ENCODE peak calls at places on chromosomes 13 and 19, in five cellular contexts. U, X, D, R and E are unnamed samples.

GRCh38 chr19:6693056-6693471 is 23.1 kb upstream of the TNFSF14 start:
- DNase-seq in U (no peak), X (no peak), D (no peak), R (no peak), E (no peak)

GRCh38 chr19:16389848-16390247 is 65.2 kb downstream of the KLF2 start:
- DNase-seq in U (no peak), X (no peak), D (no peak), R (no peak), E (no peak)

GRCh38 chr13:110274687-110275086 is 32.3 kb downstream of the COL4A1 start:
- DNase-seq in U (no peak), X (no peak), D (peak), R (peak), E (no peak)

GRCh38 chr13:29849071-29849541 is 1.3 kb downstream of the UBL3 start:
- DNase-seq in U (peak), X (no peak), D (peak), R (no peak), E (peak)

GRCh38 chr13:102198418-102199322 is 203.2 kb downstream of the FGF14 start:
- DNase-seq in U (peak), X (no peak), D (no peak), R (no peak), E (no peak)

GRCh38 chr13:34405410-34405809 is 536.7 kb upstream of the NBEA start:
- DNase-seq in U (no peak), X (no peak), D (no peak), R (no peak), E (no peak)

GRCh38 chr19:31600731-31601295 is 251.6 kb upstream of the TSHZ3 start:
- DNase-seq in U (no peak), X (no peak), D (no peak), R (no peak), E (no peak)

GRCh38 chr19:42108527-42109389 is 23.5 kb downstream of the POU2F2 start:
- DNase-seq in U (peak), X (peak), D (peak), R (peak), E (peak)

GRCh38 chr19:8052464-8052859 is at the start of gene CCL25:
- DNase-seq in U (no peak), X (no peak), D (no peak), R (no peak), E (no peak)

GRCh38 chr19:14536926-14537692 is 7.7 kb downstream of the TECR start:
- DNase-seq in U (no peak), X (peak), D (peak), R (peak), E (peak)

GRCh38 chr13:51726446-51727185 is 77.3 kb downstream of the DHRS12 start:
- DNase-seq in U (peak), X (no peak), D (no peak), R (no peak), E (no peak)

GRCh38 chr13:100673376-100673830 is 1.2 kb downstream of the TMTC4 start:
- DNase-seq in U (no peak), X (no peak), D (peak), R (no peak), E (no peak)

GRCh38 chr13:48006396-48006795 is 5.3 kb upstream of the SUCLA2 start:
- DNase-seq in U (no peak), X (no peak), D (no peak), R (no peak), E (no peak)

GRCh38 chr13:78147905-78148304 is 229.3 kb upstream of the EDNRB start:
- DNase-seq in U (peak), X (no peak), D (no peak), R (no peak), E (no peak)

GRCh38 chr19:17323274-17323972 is 11.2 kb downstream of the ANO8 start:
- DNase-seq in U (no peak), X (no peak), D (no peak), R (no peak), E (no peak)

GRCh38 chr19:33071887-33072286 is 7.2 kb upstream of the RHPN2 start:
- DNase-seq in U (no peak), X (no peak), D (no peak), R (no peak), E (no peak)

GRCh38 chr19:27705896-27706295 is 1507.1 kb downstream of the UQCRFS1 start:
- DNase-seq in U (no peak), X (no peak), D (no peak), R (no peak), E (no peak)

GRCh38 chr13:95300625-95301134 is 571 bp downstream of the ABCC4 start:
- DNase-seq in U (peak), X (peak), D (peak), R (peak), E (peak)

GRCh38 chr13:39350461-39350881 is 252.5 kb downstream of the LHFPL6 start:
- DNase-seq in U (no peak), X (no peak), D (no peak), R (no peak), E (no peak)

GRCh38 chr19:8004723-8005513 is 523 bp downstream of the ELAVL1 start:
- DNase-seq in U (peak), X (no peak), D (no peak), R (no peak), E (peak)

GRCh38 chr19:8461891-8462290 is 17.1 kb downstream of the HNRNPM start:
- DNase-seq in U (no peak), X (no peak), D (no peak), R (no peak), E (no peak)

GRCh38 chr13:105074756-105075155 is 1460.7 kb downstream of the EFNB2 start:
- DNase-seq in U (no peak), X (no peak), D (no peak), R (no peak), E (no peak)

GRCh38 chr13:80235131-80235530 is 105.8 kb downstream of the SPRY2 start:
- DNase-seq in U (no peak), X (no peak), D (no peak), R (no peak), E (no peak)

GRCh38 chr13:76865109-76865508 is 21.1 kb downstream of the KCTD12 start:
- DNase-seq in U (no peak), X (no peak), D (no peak), R (no peak), E (no peak)

GRCh38 chr13:98142427-98143156 is at the start of gene FARP1:
- DNase-seq in U (peak), X (peak), D (peak), R (peak), E (peak)

GRCh38 chr13:24648983-24649684 is 31.1 kb upstream of the ATP12A start:
- DNase-seq in U (no peak), X (no peak), D (no peak), R (no peak), E (no peak)

GRCh38 chr13:108621421-108621820 is 8.0 kb upstream of the MYO16 start:
- DNase-seq in U (no peak), X (no peak), D (no peak), R (no peak), E (no peak)

GRCh38 chr13:48192536-48192935 is 40.5 kb upstream of the ITM2B start:
- DNase-seq in U (no peak), X (no peak), D (no peak), R (no peak), E (no peak)

GRCh38 chr13:112179995-112180394 is 113.0 kb downstream of the SOX1 start:
- DNase-seq in U (no peak), X (no peak), D (no peak), R (no peak), E (no peak)

GRCh38 chr19:16336571-16336970 is 11.9 kb downstream of the KLF2 start:
- DNase-seq in U (peak), X (no peak), D (no peak), R (no peak), E (no peak)

GRCh38 chr19:3178973-3179738 is 587 bp downstream of the S1PR4 start:
- DNase-seq in U (no peak), X (no peak), D (no peak), R (no peak), E (peak)

GRCh38 chr13:98353750-98354149 is 176.7 kb upstream of the RNF113B start:
- DNase-seq in U (peak), X (no peak), D (no peak), R (no peak), E (no peak)

GRCh38 chr19:43639507-43640423 is at the start of gene CADM4:
- DNase-seq in U (no peak), X (no peak), D (peak), R (peak), E (peak)

GRCh38 chr13:102707465-102707864 is 12.6 kb upstream of the METTL21C start:
- DNase-seq in U (peak), X (peak), D (no peak), R (no peak), E (no peak)

GRCh38 chr19:10544753-10545251 is 1.1 kb downstream of the ATG4D start:
- DNase-seq in U (no peak), X (no peak), D (peak), R (no peak), E (peak)

GRCh38 chr13:79673310-79673992 is 192.5 kb downstream of the NDFIP2 start:
- DNase-seq in U (no peak), X (no peak), D (no peak), R (no peak), E (no peak)

GRCh38 chr13:31234729-31235128 is 35.0 kb downstream of the B3GLCT start:
- DNase-seq in U (no peak), X (peak), D (no peak), R (no peak), E (peak)

GRCh38 chr13:95327190-95327589 is 25.9 kb upstream of the ABCC4 start:
- DNase-seq in U (no peak), X (no peak), D (no peak), R (no peak), E (no peak)

GRCh38 chr13:30049692-30050091 is 199.3 kb upstream of the UBL3 start:
- DNase-seq in U (no peak), X (no peak), D (no peak), R (no peak), E (peak)

GRCh38 chr13:107883561-107884175 is 331.7 kb downstream of the LIG4 start:
- DNase-seq in U (peak), X (peak), D (no peak), R (no peak), E (no peak)

DNA sequence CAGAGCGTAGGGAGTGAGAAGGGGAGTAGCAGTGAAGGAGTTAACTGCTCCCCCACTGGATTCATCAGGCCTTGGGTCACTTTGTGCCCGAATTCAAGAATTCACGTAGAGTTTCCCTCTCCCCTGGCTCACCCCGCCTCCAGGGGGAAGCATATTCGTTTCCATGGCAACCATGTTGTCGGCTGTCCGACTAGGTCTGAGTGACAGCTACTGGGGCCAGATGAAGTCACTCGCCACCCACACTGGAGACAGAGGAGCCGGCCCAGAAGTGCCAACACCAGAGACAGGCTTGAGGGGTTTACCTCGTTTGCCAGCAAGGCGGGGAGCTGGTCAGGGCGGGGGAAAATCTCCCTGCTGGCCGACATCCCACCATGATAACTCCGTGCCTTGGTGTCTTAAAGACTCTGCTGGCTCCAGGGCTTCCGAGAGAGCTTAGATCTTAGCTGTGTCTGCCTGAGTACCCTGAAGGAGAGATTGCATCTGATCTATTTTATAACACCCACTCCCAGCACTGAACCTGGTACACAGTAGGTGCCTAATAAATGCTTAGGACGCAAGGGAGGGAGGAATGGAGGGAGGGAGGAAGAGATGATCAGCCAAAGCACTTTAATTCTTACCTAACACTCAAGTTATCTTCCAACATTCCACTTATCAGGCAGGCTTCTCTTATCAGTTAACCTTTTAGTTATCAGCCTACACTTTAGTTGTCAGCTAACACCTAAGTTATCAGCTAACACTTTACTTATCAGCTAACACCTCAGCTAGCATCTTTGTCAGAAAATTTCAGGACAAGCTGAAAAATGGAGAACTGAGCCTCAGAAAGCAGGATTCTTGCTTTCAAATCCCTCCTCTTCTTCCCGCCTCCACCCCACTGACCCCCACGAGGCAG is 57.2 kb upstream of the ZNRF4 start:
- DNase-seq in U (no peak), X (no peak), D (no peak), R (no peak), E (no peak)
- TF ChIP-seq POLR2A in U (no peak), X (no peak), D (no peak), R (no peak), E (no peak)

DNA sequence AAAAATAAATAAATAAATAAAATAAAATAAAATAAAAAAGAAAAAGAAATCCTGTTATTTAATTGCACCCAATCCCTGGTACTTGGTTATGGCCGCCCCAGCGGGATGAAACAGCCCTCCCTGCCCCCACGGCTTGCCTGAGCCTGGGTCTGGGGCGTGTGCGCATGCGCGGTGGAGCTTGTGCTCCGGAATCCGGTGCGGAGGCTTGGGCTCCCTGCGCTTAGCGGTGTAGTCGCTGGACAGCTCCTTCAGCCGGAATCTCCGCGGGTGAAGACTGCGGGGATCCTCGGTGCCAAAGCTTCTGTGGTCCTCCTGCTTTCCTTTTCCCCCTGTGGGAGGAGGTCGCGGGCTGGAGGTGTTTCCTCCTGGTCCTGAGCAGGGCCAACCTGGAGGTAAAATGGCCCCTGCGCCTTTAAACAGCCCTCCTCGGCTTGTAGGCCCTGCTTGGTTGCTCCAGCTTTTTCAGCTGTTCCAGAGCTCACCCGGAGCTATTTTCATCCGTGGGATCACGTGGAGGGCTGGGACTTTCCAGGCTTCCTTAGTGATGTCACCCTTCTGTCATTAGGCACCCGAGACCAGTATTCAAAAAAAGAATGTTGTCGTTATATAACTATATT is at the start of gene PLA2G4C:
- DNase-seq in U (peak), X (peak), D (peak), R (peak), E (peak)
- TF ChIP-seq POLR2A in U (peak), X (peak), D (peak), R (peak), E (peak)

DNA sequence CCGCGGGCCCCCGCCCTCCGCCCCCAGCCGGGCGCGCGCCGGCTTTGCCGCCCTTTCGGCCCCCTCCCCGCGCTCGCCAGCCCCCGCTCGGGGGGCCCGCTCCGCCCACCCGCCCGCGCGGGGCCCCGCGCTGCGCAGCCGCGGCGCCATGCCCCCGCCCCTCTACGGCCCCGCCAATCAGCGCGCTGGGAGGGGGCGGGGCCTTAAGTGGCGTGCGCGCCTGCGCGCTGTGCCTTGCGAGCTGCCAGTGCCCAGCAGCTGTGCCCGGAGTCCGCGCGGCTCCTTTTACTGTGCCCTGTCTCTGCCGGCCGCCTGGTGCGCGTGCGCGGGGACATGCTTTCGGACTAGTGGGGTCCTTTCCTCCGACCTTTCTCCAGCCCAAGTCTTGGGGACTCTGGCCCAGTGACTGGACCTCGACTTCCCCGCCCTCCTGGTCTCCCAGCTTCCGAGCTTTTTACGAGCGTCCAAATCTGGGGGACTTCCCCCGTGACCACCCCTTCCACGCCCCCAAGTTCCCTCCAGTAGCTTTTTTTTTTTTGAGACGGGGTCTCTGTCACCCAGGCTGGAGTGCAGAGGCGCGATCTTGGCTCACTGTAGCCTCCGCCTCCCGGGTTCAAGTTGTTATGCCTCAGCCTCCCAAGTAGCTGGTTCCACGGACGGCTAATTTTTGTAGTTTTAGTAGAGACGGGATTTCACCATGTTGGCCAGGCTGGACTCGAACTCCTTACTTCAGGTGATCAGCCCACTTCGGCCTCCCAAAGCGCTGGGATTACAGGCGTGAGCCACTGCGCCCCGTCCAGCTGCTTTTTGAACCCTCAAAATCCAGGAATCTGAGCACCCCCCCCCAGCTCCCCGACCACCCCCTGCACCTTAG is at the start of gene MBD3:
- DNase-seq in U (peak), X (peak), D (peak), R (peak), E (peak)
- TF ChIP-seq POLR2A in U (no peak), X (peak), D (peak), R (peak), E (peak)

GRCh38 chr19:49929611-49930482 is 543 bp upstream of the NUP62 start:
- DNase-seq in U (peak), X (peak), D (peak), R (peak), E (peak)
- TF ChIP-seq POLR2A in U (no peak), X (peak), D (peak), R (peak), E (peak)

GRCh38 chr19:34480971-34481821 is at the start of gene WTIP:
- DNase-seq in U (peak), X (peak), D (peak), R (peak), E (no peak)
- TF ChIP-seq POLR2A in U (peak), X (peak), D (no peak), R (peak), E (no peak)

DNA sequence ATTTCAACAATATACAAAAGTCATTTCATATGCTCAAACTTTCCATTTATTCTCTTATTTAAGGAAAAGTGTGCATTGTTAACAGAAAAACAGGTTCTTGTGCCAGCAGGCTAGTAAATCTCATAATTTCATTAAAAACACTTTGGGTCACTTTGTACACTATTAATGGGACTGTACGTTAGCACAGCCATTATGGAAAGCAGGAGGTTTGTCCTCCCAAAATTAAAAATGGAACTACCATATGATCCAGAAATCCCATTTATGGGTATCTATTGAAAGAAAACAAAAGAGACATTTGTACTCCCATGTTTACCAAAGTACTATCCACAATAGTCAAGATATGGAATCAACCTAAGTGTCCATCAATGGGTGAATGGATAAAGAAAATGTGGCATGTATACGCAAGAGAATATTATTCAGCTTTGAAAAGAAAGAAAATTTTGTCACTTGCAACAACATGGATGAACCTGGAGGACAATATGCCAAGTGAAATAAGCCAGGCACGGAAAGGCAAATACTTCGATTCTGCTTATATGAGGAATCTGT is 8.4 kb upstream of the SIGLEC6 start:
- DNase-seq in U (no peak), X (no peak), D (no peak), R (no peak), E (no peak)
- TF ChIP-seq POLR2A in U (no peak), X (no peak), D (no peak), R (no peak), E (no peak)

GRCh38 chr19:57825501-57825900 is 4.6 kb upstream of the ZNF587B start:
- DNase-seq in U (no peak), X (no peak), D (no peak), R (no peak), E (no peak)

GRCh38 chr19:57829316-57829715 is 783 bp upstream of the ZNF587B start:
- DNase-seq in U (peak), X (no peak), D (no peak), R (no peak), E (no peak)

GRCh38 chr19:57830071-57830602 is at the start of gene ZNF587B:
- DNase-seq in U (peak), X (no peak), D (peak), R (peak), E (peak)
- TF ChIP-seq POLR2A in U (no peak), X (no peak), D (no peak), R (no peak), E (no peak)

GRCh38 chr13:40608308-40608707 is 58.1 kb downstream of the FOXO1 start:
- DNase-seq in U (no peak), X (no peak), D (no peak), R (no peak), E (no peak)
- TF ChIP-seq POLR2A in U (no peak), X (no peak), D (no peak), R (no peak), E (no peak)

GRCh38 chr19:48963371-48964204 is 1.5 kb upstream of the FTL start:
- DNase-seq in U (peak), X (peak), D (peak), R (peak), E (peak)
- TF ChIP-seq POLR2A in U (no peak), X (no peak), D (no peak), R (peak), E (peak)